ENCODE peak calls at places on chromosomes 12 and 14, in four cellular contexts. E is GM13976, Y is thoracic aorta, O is mucosa of descending colon. Q is an unnamed sample.
A peak's percentile ranks its signal among the peaks of the same experiment; 100 is the strongest.

GRCh38 chr12:69196302-69197288 is 42.8 kb upstream of the CPSF6 start:
- DNase-seq in E (no peak), Y (no peak), O (peak; percentile 56), Q (no peak)

GRCh38 chr12:104524026-104524425 is 67.3 kb downstream of the CHST11 start:
- DNase-seq in E (no peak), Y (no peak), O (no peak), Q (no peak)

GRCh38 chr14:97978336-97978735 is 1181.2 kb downstream of the VRK1 start:
- DNase-seq in E (peak; percentile 18), Y (peak; percentile 38), O (peak; percentile 82), Q (peak; percentile 56)

GRCh38 chr12:110565919-110566871 is 16.9 kb downstream of the PPTC7 start:
- DNase-seq in E (no peak), Y (no peak), O (no peak), Q (no peak)

GRCh38 chr12:79194595-79194994 is 330.0 kb downstream of the SYT1 start:
- DNase-seq in E (no peak), Y (no peak), O (no peak), Q (no peak)

GRCh38 chr12:96150442-96150841 is 43.7 kb upstream of the ELK3 start:
- DNase-seq in E (no peak), Y (no peak), O (no peak), Q (peak; percentile 55)

GRCh38 chr12:52521581-52522266 is 1.5 kb upstream of the KRT5 start:
- DNase-seq in E (no peak), Y (no peak), O (no peak), Q (no peak)

GRCh38 chr12:41983394-41983793 is 161.3 kb downstream of the GXYLT1 start:
- DNase-seq in E (no peak), Y (no peak), O (no peak), Q (no peak)

GRCh38 chr14:75440733-75441474 is 13.1 kb downstream of the JDP2 start:
- DNase-seq in E (no peak), Y (no peak), O (no peak), Q (no peak)

GRCh38 chr12:99444859-99445316 is 202.7 kb upstream of the GARIN6 start:
- DNase-seq in E (no peak), Y (no peak), O (no peak), Q (no peak)

GRCh38 chr12:69515394-69515793 is 45.2 kb downstream of the FRS2 start:
- DNase-seq in E (no peak), Y (no peak), O (no peak), Q (no peak)

GRCh38 chr14:106625181-106625580 is 1098.8 kb downstream of the TMEM121 start:
- DNase-seq in E (no peak), Y (no peak), O (no peak), Q (no peak)

GRCh38 chr12:77940566-77940965 is 109.9 kb downstream of the NAV3 start:
- DNase-seq in E (no peak), Y (no peak), O (no peak), Q (no peak)

GRCh38 chr12:30822385-30823139 is 67.8 kb upstream of the CAPRIN2 start:
- DNase-seq in E (peak; percentile 60), Y (no peak), O (peak; percentile 57), Q (peak; percentile 66)

GRCh38 chr12:27142102-27142721 is 59.8 kb upstream of the C12orf71 start:
- DNase-seq in E (peak; percentile 54), Y (peak; percentile 15), O (peak; percentile 86), Q (peak; percentile 63)

GRCh38 chr14:89022274-89022673 is 197.8 kb downstream of the TTC8 start:
- DNase-seq in E (no peak), Y (no peak), O (no peak), Q (no peak)

GRCh38 chr12:54311091-54311490 is 10.3 kb upstream of the NFE2 start:
- DNase-seq in E (no peak), Y (no peak), O (no peak), Q (no peak)

GRCh38 chr12:116048886-116049285 is 228.6 kb downstream of the MED13L start:
- DNase-seq in E (peak; percentile 27), Y (no peak), O (no peak), Q (no peak)

GRCh38 chr14:67944605-67945004 is 125.0 kb downstream of the RAD51B start:
- DNase-seq in E (no peak), Y (no peak), O (no peak), Q (no peak)

GRCh38 chr12:29309320-29309902 is 71.6 kb downstream of the ERGIC2 start:
- DNase-seq in E (no peak), Y (no peak), O (no peak), Q (no peak)

GRCh38 chr12:120940799-120941198 is 36.6 kb upstream of the SPPL3 start:
- DNase-seq in E (no peak), Y (no peak), O (no peak), Q (no peak)

GRCh38 chr12:6871052-6871957 is 1.8 kb downstream of the SPSB2 start:
- DNase-seq in E (peak; percentile 60), Y (no peak), O (peak; percentile 80), Q (no peak)

GRCh38 chr12:131831635-131832041 is 3.4 kb downstream of the MMP17 start:
- DNase-seq in E (no peak), Y (no peak), O (peak; percentile 25), Q (no peak)

GRCh38 chr14:51443195-51444018 is 203.4 kb downstream of the TMX1 start:
- DNase-seq in E (no peak), Y (no peak), O (no peak), Q (no peak)

GRCh38 chr12:46965137-46965536 is 114.3 kb upstream of the PCED1B start:
- DNase-seq in E (no peak), Y (no peak), O (no peak), Q (no peak)

GRCh38 chr12:69278814-69279782 is 39.7 kb downstream of the CPSF6 start:
- DNase-seq in E (no peak), Y (no peak), O (no peak), Q (no peak)

GRCh38 chr12:99611117-99611516 is 36.4 kb upstream of the GARIN6 start:
- DNase-seq in E (no peak), Y (no peak), O (no peak), Q (no peak)

GRCh38 chr12:88420460-88420859 is 159.8 kb downstream of the KITLG start:
- DNase-seq in E (no peak), Y (no peak), O (no peak), Q (no peak)

GRCh38 chr14:68527329-68527851 is 265.5 kb downstream of the ZFP36L1 start:
- DNase-seq in E (no peak), Y (no peak), O (peak; percentile 44), Q (no peak)

GRCh38 chr12:13546231-13546630 is 349.7 kb downstream of the EMP1 start:
- DNase-seq in E (no peak), Y (no peak), O (no peak), Q (no peak)

GRCh38 chr14:43005807-43006206 is 1399.1 kb downstream of the LRFN5 start:
- DNase-seq in E (no peak), Y (no peak), O (no peak), Q (no peak)
- TF ChIP-seq CTCF in E (no peak), Y (no peak), O (no peak), Q (no peak)

GRCh38 chr12:112087055-112087850 is 21.3 kb downstream of the NAA25 start:
- DNase-seq in E (no peak), Y (no peak), O (no peak), Q (no peak)
- TF ChIP-seq CTCF in E (no peak), Y (no peak), O (no peak), Q (peak; percentile 23)

GRCh38 chr14:76950043-76951020 is 78.2 kb downstream of the IRF2BPL start:
- DNase-seq in E (no peak), Y (no peak), O (no peak), Q (no peak)

GRCh38 chr14:76947838-76948184 is 80.7 kb downstream of the IRF2BPL start:
- DNase-seq in E (no peak), Y (no peak), O (no peak), Q (no peak)

GRCh38 chr14:76947078-76947837 is 81.2 kb downstream of the IRF2BPL start:
- DNase-seq in E (peak; percentile 90), Y (peak; percentile 59), O (peak; percentile 88), Q (peak; percentile 93)

GRCh38 chr14:76948213-76948947 is 80.1 kb downstream of the IRF2BPL start:
- DNase-seq in E (no peak), Y (no peak), O (peak; percentile 65), Q (no peak)

DNA sequence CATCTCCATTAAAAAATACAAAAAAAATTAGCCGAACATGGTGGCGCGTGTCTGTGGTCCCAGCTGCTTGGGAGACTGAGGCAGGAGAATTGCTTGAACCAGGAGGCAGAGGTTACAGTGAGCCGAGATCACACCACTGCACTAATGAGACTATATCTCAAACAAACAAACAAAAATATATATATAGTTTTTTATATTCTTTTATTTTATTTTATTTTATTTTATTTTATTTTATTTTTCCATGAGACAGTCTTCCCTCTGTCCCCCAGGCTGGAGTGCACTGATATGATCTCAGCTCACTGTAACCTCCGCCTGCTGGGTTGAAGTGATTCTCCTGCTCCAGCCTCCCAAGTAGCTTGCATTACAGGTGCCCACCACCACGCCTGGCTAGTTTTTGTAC is 79.5 kb downstream of the IRF2BPL start:
- DNase-seq in E (no peak), Y (no peak), O (no peak), Q (no peak)
- TF ChIP-seq CTCF in E (no peak), Y (no peak), O (no peak), Q (no peak)

GRCh38 chr12:51484119-51484518 is 59.5 kb downstream of the SLC4A8 start:
- DNase-seq in E (no peak), Y (no peak), O (no peak), Q (no peak)

GRCh38 chr12:51480978-51481377 is 56.3 kb downstream of the SLC4A8 start:
- DNase-seq in E (peak; percentile 59), Y (no peak), O (no peak), Q (no peak)

GRCh38 chr12:51488281-51488680 is 63.6 kb downstream of the SLC4A8 start:
- DNase-seq in E (no peak), Y (no peak), O (no peak), Q (no peak)

GRCh38 chr12:51482808-51483532 is 58.3 kb downstream of the SLC4A8 start:
- DNase-seq in E (no peak), Y (no peak), O (no peak), Q (no peak)
- TF ChIP-seq CTCF in E (peak; percentile 25), Y (no peak), O (no peak), Q (no peak)

GRCh38 chr12:113273053-113273725 is 51.9 kb downstream of the TPCN1 start:
- DNase-seq in E (no peak), Y (no peak), O (no peak), Q (no peak)
- TF ChIP-seq CTCF in E (no peak), Y (no peak), O (no peak), Q (no peak)